ENCODE peak calls at places on chromosomes 2 and 18, in four cellular contexts. I, S, U and A are unnamed samples.

GRCh38 chr2:11669454-11670291 is at the start of gene NTSR2:
- DNase-seq in U (no peak), S (peak; percentile 69), I (peak; percentile 68), A (peak; percentile 66)

GRCh38 chr18:22985250-22985649 is 52.1 kb downstream of the RBBP8 start:
- DNase-seq in S (no peak), I (no peak), U (no peak), A (no peak)

GRCh38 chr2:20094142-20094792 is 42.8 kb upstream of the LAPTM4A start:
- DNase-seq in U (no peak), S (no peak), I (no peak), A (no peak)

GRCh38 chr18:55489034-55489741 is 98.8 kb downstream of the TCF4 start:
- DNase-seq in I (no peak), U (no peak), S (no peak), A (no peak)

GRCh38 chr2:146964494-146964893 is 880.3 kb upstream of the ACVR2A start:
- DNase-seq in S (no peak), I (no peak), U (no peak), A (no peak)

GRCh38 chr2:71901466-71901865 is 246.2 kb downstream of the CYP26B1 start:
- DNase-seq in I (no peak), U (no peak), S (no peak), A (no peak)

GRCh38 chr18:61589724-61590065 is 256.5 kb downstream of the CDH20 start:
- DNase-seq in I (no peak), U (no peak), S (no peak), A (no peak)

GRCh38 chr2:105298017-105298416 is 31.5 kb downstream of the TGFBRAP1 start:
- DNase-seq in I (no peak), U (no peak), S (no peak), A (no peak)

GRCh38 chr2:140873915-140874531 is 1256.8 kb downstream of the LRP1B start:
- DNase-seq in S (no peak), U (no peak), I (no peak), A (no peak)

GRCh38 chr2:8646731-8647461 is 35.0 kb upstream of the ID2 start:
- DNase-seq in U (no peak), I (no peak), S (no peak), A (no peak)

GRCh38 chr2:86368181-86368824 is 30.9 kb upstream of the REEP1 start:
- DNase-seq in U (peak; percentile 56), I (peak; percentile 28), S (peak; percentile 20), A (peak; percentile 74)

GRCh38 chr2:180980943-180981898 is 816 bp downstream of the UBE2E3 start:
- DNase-seq in I (peak; percentile 17), U (peak; percentile 53), S (peak; percentile 33), A (peak; percentile 54)

GRCh38 chr2:108923019-108923700 is 65.9 kb downstream of the EDAR start:
- DNase-seq in S (peak; percentile 96), U (no peak), I (no peak), A (no peak)

GRCh38 chr18:79528846-79529245 is 133.1 kb downstream of the NFATC1 start:
- DNase-seq in U (peak; percentile 34), S (peak; percentile 20), I (peak; percentile 55), A (peak; percentile 89)

GRCh38 chr2:128268611-128269357 is 49.9 kb downstream of the HS6ST1 start:
- DNase-seq in S (no peak), U (no peak), I (no peak), A (no peak)

GRCh38 chr18:10239138-10239537 is 215.3 kb upstream of the APCDD1 start:
- DNase-seq in S (no peak), I (no peak), U (no peak), A (no peak)

GRCh38 chr18:53451902-53452301 is 772.6 kb downstream of the MBD2 start:
- DNase-seq in U (no peak), S (no peak), I (no peak), A (no peak)

GRCh38 chr2:73081181-73081671 is 9.7 kb upstream of the SFXN5 start:
- DNase-seq in U (no peak), S (no peak), I (no peak), A (no peak)

GRCh38 chr18:44793186-44793585 is 112.5 kb downstream of the SETBP1 start:
- DNase-seq in U (no peak), I (no peak), S (no peak), A (no peak)

GRCh38 chr2:108612514-108613183 is 78.4 kb downstream of the LIMS1 start:
- DNase-seq in S (peak; percentile 94), U (peak; percentile 80), I (no peak), A (peak; percentile 71)

GRCh38 chr2:136219341-136219740 is 101.4 kb upstream of the CXCR4 start:
- DNase-seq in U (no peak), I (no peak), S (no peak), A (no peak)

GRCh38 chr2:155485141-155485842 is 786.8 kb downstream of the KCNJ3 start:
- DNase-seq in S (peak; percentile 0), I (no peak), U (no peak), A (no peak)

GRCh38 chr2:24253303-24253919 is 78.6 kb downstream of the FAM228A start:
- DNase-seq in S (peak; percentile 7), U (no peak), I (peak; percentile 64), A (no peak)

GRCh38 chr2:117432746-117433145 is 381.7 kb upstream of the DDX18 start:
- DNase-seq in U (no peak), I (no peak), S (no peak), A (no peak)

GRCh38 chr2:182064024-182064880 is 78.6 kb downstream of the PPP1R1C start:
- DNase-seq in S (no peak), I (no peak), U (no peak), A (no peak)

GRCh38 chr2:46873632-46874068 is 42.0 kb downstream of the MCFD2 start:
- DNase-seq in U (no peak), S (peak; percentile 92), I (peak; percentile 80), A (no peak)